ENCODE peak calls at places on chromosomes 2 and 18, in four cellular contexts. U is colonic mucosa, D is ovary, A is trophoblast cell. K is an unnamed sample. For H3K4me1, the result is how much of the 10 kb centered on the place peaks cover.

GRCh38 chr2:130336877-130337734 is 5.6 kb upstream of the IMP4 start:
- DNase-seq in U (peak), D (peak), A (peak), K (peak)

GRCh38 chr2:85302106-85302505 is 25.7 kb downstream of the TGOLN2 start:
- DNase-seq in U (no peak), D (no peak), A (no peak), K (no peak)

GRCh38 chr2:100730290-100730868 is 89.6 kb upstream of the NPAS2 start:
- DNase-seq in U (peak), D (no peak), A (peak), K (peak)

GRCh38 chr18:49098386-49098785 is 147.6 kb upstream of the SMAD7 start:
- DNase-seq in U (no peak), D (no peak), A (no peak), K (no peak)

GRCh38 chr2:10863837-10864236 is 47.9 kb upstream of the KCNF1 start:
- DNase-seq in U (no peak), D (no peak), A (peak), K (no peak)

GRCh38 chr18:51151568-51152511 is 45.6 kb downstream of the MEX3C start:
- DNase-seq in U (no peak), D (no peak), A (peak), K (no peak)

GRCh38 chr2:163341426-163341825 is 394.4 kb downstream of the FIGN start:
- DNase-seq in U (no peak), D (no peak), A (no peak), K (no peak)

GRCh38 chr2:239156516-239157265 is 244.1 kb downstream of the HDAC4 start:
- DNase-seq in U (no peak), D (no peak), A (no peak), K (no peak)

GRCh38 chr2:42045956-42046748 is 1.7 kb upstream of the PKDCC start:
- DNase-seq in U (peak), D (peak), A (no peak), K (no peak)

GRCh38 chr2:159459279-159459678 is 157.1 kb downstream of the BAZ2B start:
- DNase-seq in U (no peak), D (no peak), A (no peak), K (no peak)

GRCh38 chr2:100242891-100243670 is 79.2 kb downstream of the LONRF2 start:
- DNase-seq in U (peak), D (peak), A (peak), K (peak)

GRCh38 chr2:145724499-145724898 is 1204.6 kb upstream of the ZEB2 start:
- DNase-seq in U (no peak), D (no peak), A (no peak), K (no peak)

GRCh38 chr2:85540131-85540587 is 1.2 kb downstream of the MAT2A start:
- DNase-seq in U (no peak), D (no peak), A (no peak), K (peak)

GRCh38 chr2:10006248-10007147 is 36.9 kb upstream of the KLF11 start:
- DNase-seq in U (no peak), D (peak), A (peak), K (peak)

GRCh38 chr2:195330513-195330956 is 326.5 kb upstream of the SLC39A10 start:
- DNase-seq in U (peak), D (no peak), A (no peak), K (peak)

GRCh38 chr2:230602562-230603230 is 109.9 kb upstream of the CAB39 start:
- DNase-seq in U (no peak), D (no peak), A (no peak), K (peak)

GRCh38 chr18:5601188-5601624 is 57.4 kb upstream of the EPB41L3 start:
- DNase-seq in U (no peak), D (no peak), A (peak), K (peak)

GRCh38 chr2:120892967-120893667 is 157.4 kb downstream of the GLI2 start:
- DNase-seq in U (no peak), D (peak), A (no peak), K (no peak)

GRCh38 chr2:232387451-232388171 is 9.1 kb downstream of the ALPP start:
- DNase-seq in U (no peak), D (no peak), A (no peak), K (no peak)

DNA sequence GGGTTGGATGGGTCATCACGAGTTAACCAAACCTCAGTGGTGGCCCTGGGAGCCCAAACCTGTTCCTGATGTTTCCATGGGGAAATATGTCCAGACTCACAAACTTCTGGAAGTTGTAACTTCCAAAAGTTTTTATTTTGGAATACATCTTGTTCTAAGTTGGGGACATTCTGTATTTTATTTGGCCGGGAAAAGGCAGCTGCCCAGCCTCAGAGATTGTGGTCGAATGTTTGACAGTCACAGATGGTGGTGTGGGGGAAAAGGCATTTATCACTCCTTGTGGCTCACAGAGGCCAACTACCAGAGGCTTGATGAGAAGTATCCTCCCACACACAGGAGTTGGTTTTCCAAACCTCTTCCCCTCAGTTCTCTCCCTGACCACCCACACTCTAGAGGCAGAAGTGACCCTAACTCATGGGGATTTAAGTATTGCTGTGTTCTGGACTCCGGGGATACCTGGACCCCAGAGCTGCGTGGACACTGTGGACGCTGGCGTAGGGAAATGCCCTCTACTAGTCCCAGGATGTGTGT is 124.7 kb upstream of the PPP1CB start:
- DNase-seq in U (no peak), D (peak), A (no peak), K (no peak)
- H3K4me1 ChIP-seq in U (under half), D (under half), A (under half), K (under half)

GRCh38 chr2:101820519-101820918 is 123.0 kb downstream of the MAP4K4 start:
- DNase-seq in U (no peak), D (no peak), A (no peak), K (no peak)
- H3K4me1 ChIP-seq in U (under half), D (under half), A (under half), K (under half)

GRCh38 chr2:26721267-26722032 is 28.9 kb downstream of the KCNK3 start:
- DNase-seq in U (peak), D (no peak), A (no peak), K (peak)
- H3K4me1 ChIP-seq in U (under half), D (under half), A (under half), K (under half)

DNA sequence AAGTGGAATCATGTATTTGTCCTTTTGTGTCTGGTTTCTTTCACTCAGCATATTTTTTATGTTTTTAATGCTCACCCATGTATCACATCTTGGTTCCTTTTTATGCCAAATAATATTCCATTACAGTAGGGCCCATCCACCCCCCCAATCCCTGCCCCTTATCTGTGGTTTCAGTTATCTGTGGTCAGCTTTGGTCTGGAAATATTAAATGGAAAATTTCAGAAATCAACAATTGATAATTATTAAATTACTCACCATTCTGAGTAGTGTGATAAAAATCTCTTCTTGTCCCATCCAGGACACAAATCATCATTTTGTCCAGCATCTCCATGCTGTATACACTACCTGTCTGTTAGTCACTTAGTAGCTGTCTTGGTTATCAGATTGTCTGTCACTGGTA is 66.7 kb downstream of the BIRC6 start:
- DNase-seq in U (no peak), D (no peak), A (no peak), K (no peak)
- H3K4me1 ChIP-seq in U (under half), D (under half), A (under half), K (under half)

GRCh38 chr2:96245609-96246390 is 20.0 kb downstream of the TMEM127 start:
- DNase-seq in U (no peak), D (no peak), A (peak), K (no peak)

GRCh38 chr2:96249654-96250053 is 16.1 kb downstream of the TMEM127 start:
- DNase-seq in U (no peak), D (no peak), A (no peak), K (no peak)

GRCh38 chr2:96247896-96248295 is 17.9 kb downstream of the TMEM127 start:
- DNase-seq in U (no peak), D (no peak), A (no peak), K (no peak)

GRCh38 chr2:96248624-96249023 is 17.2 kb downstream of the TMEM127 start:
- DNase-seq in U (no peak), D (no peak), A (no peak), K (no peak)

DNA sequence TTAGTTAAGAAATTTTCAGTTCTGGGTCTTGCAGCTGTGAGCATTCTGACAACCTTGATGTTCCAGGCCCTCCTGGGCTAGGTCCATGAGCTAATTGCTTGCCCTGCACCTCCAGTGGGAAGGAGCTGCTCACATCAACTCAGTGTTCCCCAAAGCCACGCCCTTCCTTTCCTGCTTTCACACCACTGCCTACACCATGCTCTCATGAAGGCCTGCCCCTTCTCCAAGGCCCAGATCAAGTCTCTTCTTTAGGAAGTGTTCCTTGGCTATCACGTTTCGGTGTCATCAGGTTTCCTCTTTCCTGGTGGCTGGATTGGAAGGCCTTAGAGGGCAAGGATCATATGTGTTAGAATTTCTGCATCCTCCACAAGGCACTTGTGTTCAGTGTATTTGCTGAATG is 18.8 kb downstream of the TMEM127 start:
- DNase-seq in U (no peak), D (no peak), A (no peak), K (no peak)
- H3K4me1 ChIP-seq in U (under half), D (under half), A (under half), K (under half)

K was measured in small intestine.